ENCODE peak calls at places on chromosome 14, in five cellular contexts. U is GM03348; N is AG08395; D is Jurkat, Clone E6-1; C is GM13976. B is an unnamed sample.

GRCh38 chr14:100032749-100033148 is 32.5 kb upstream of the EVL start:
- DNase-seq in D (no peak), C (no peak), U (no peak), N (no peak), B (no peak)

GRCh38 chr14:33273978-33274377 is 335.3 kb downstream of the NPAS3 start:
- DNase-seq in D (no peak), C (no peak), N (no peak), U (no peak), B (no peak)

GRCh38 chr14:88218119-88218915 is 104.8 kb downstream of the KCNK10 start:
- DNase-seq in D (no peak), N (no peak), U (no peak), C (no peak), B (no peak)

GRCh38 chr14:78399316-78399889 is 229.2 kb downstream of the NRXN3 start:
- DNase-seq in D (peak), N (no peak), C (no peak), U (peak), B (no peak)

GRCh38 chr14:29763342-29763858 is 164.2 kb downstream of the PRKD1 start:
- DNase-seq in C (no peak), N (no peak), D (peak), U (no peak), B (no peak)

GRCh38 chr14:90803249-90803648 is 13.0 kb downstream of the TTC7B start:
- DNase-seq in C (no peak), N (no peak), D (no peak), U (no peak), B (no peak)

GRCh38 chr14:39581474-39581873 is 149.2 kb upstream of the FBXO33 start:
- DNase-seq in C (no peak), U (no peak), D (no peak), N (no peak), B (no peak)

GRCh38 chr14:103693514-103693913 is 21.7 kb downstream of the XRCC3 start:
- DNase-seq in D (no peak), N (no peak), C (no peak), U (no peak), B (no peak)